ENCODE peak calls at places on chromosomes 7 and 10, in ten cellular contexts. W, Q, I, F, U, J, P, G, K and A are unnamed samples. For H3K4me1, the result is how much of the 10 kb centered on the place peaks cover.

GRCh38 chr10:119502214-119502613 is 40.3 kb downstream of the RGS10 start:
- DNase-seq in P (peak), I (no peak), F (no peak), Q (no peak), U (no peak), W (peak), G (no peak), K (no peak), J (peak), A (no peak)

GRCh38 chr10:770975-771374 is 81.5 kb upstream of the DIP2C start:
- DNase-seq in Q (no peak), K (no peak), W (peak), G (no peak), I (no peak), F (no peak), J (no peak), U (no peak), P (no peak), A (peak)

GRCh38 chr10:16297652-16298051 is 139.2 kb upstream of the PTER start:
- DNase-seq in P (no peak), K (peak), F (no peak), J (no peak), U (no peak), W (no peak), I (no peak), Q (no peak), G (no peak), A (no peak)

GRCh38 chr7:3019801-3020200 is 23.9 kb downstream of the CARD11 start:
- DNase-seq in Q (no peak), I (no peak), F (no peak), J (no peak), K (no peak), G (no peak), W (no peak), P (no peak), U (no peak), A (no peak)

GRCh38 chr10:122347162-122347561 is 27.3 kb upstream of the PLEKHA1 start:
- DNase-seq in Q (no peak), K (no peak), J (no peak), U (no peak), F (no peak), I (no peak), W (no peak), P (no peak), G (no peak), A (no peak)

GRCh38 chr7:111045469-111045868 is 45.5 kb upstream of the LRRN3 start:
- DNase-seq in J (no peak), Q (peak), P (no peak), F (no peak), U (peak), W (no peak), G (peak), K (peak), I (no peak), A (no peak)

GRCh38 chr7:118003438-118003837 is 130.2 kb upstream of the CTTNBP2 start:
- DNase-seq in F (no peak), K (no peak), G (no peak), U (no peak), W (no peak), I (no peak), P (no peak), Q (no peak), J (no peak), A (no peak)

GRCh38 chr10:7298495-7298894 is 112.3 kb downstream of the SFMBT2 start:
- DNase-seq in U (no peak), I (no peak), Q (no peak), J (no peak), P (no peak), K (no peak), W (no peak), G (no peak), F (no peak), A (no peak)

GRCh38 chr7:99324966-99325596 is 617 bp upstream of the ARPC1A start:
- DNase-seq in K (peak), W (no peak), I (no peak), J (no peak), Q (no peak), U (no peak), G (no peak), P (peak), F (no peak), A (peak)

GRCh38 chr7:95871078-95871848 is 98.9 kb downstream of the DYNC1I1 start:
- DNase-seq in I (peak), U (no peak), J (no peak), W (no peak), F (peak), K (peak), Q (peak), P (peak), G (peak), A (no peak)

GRCh38 chr10:1057106-1057657 is 997 bp downstream of the WDR37 start:
- DNase-seq in P (no peak), W (no peak), J (no peak), Q (no peak), F (peak), G (no peak), I (no peak), K (peak), U (no peak), A (no peak)

GRCh38 chr7:33108591-33108930 is 643 bp downstream of the RP9 start:
- DNase-seq in U (no peak), G (no peak), K (no peak), F (no peak), I (peak), W (no peak), P (peak), J (no peak), Q (no peak), A (peak)

GRCh38 chr10:52571516-52572182 is 200.9 kb downstream of the MBL2 start:
- DNase-seq in G (no peak), J (no peak), U (no peak), P (no peak), I (no peak), W (no peak), K (no peak), Q (no peak), F (no peak), A (no peak)

GRCh38 chr7:34748244-34749039 is 90.4 kb downstream of the NPSR1 start:
- DNase-seq in F (peak), I (peak), U (peak), K (peak), G (peak), W (peak), J (no peak), P (peak), Q (peak), A (peak)

GRCh38 chr10:79264942-79265341 is 82.3 kb upstream of the PPIF start:
- DNase-seq in I (peak), J (no peak), G (no peak), Q (peak), F (no peak), P (no peak), W (no peak), U (no peak), K (peak), A (no peak)

GRCh38 chr10:99296605-99297004 is 32.6 kb upstream of the CNNM1 start:
- DNase-seq in G (no peak), J (no peak), I (no peak), U (no peak), Q (no peak), K (no peak), F (no peak), P (no peak), W (no peak), A (no peak)

GRCh38 chr7:139915301-139915863 is 86.3 kb downstream of the TBXAS1 start:
- DNase-seq in U (no peak), F (no peak), I (no peak), W (no peak), K (peak), P (no peak), G (no peak), J (no peak), Q (no peak), A (no peak)

GRCh38 chr7:90869335-90869734 is 273.2 kb downstream of the CDK14 start:
- DNase-seq in I (no peak), K (peak), Q (no peak), W (no peak), P (no peak), G (no peak), F (no peak), U (no peak), J (no peak), A (no peak)

GRCh38 chr10:127892743-127893142 is at the start of gene CLRN3:
- DNase-seq in P (peak), I (no peak), K (no peak), G (no peak), Q (no peak), U (no peak), J (no peak), W (no peak), F (no peak), A (peak)

GRCh38 chr10:36766921-36767320 is 358.5 kb upstream of the ANKRD30A start:
- DNase-seq in K (no peak), J (no peak), I (no peak), F (no peak), W (no peak), U (no peak), P (no peak), G (no peak), Q (no peak), A (no peak)

GRCh38 chr7:77827999-77828398 is 29.4 kb downstream of the PHTF2 start:
- DNase-seq in I (no peak), Q (no peak), U (no peak), P (no peak), F (no peak), K (no peak), W (no peak), J (no peak), G (no peak), A (no peak)

GRCh38 chr10:102621418-102622325 is 22.6 kb upstream of the TRIM8 start:
- DNase-seq in I (no peak), F (peak), W (no peak), G (no peak), Q (no peak), J (no peak), K (peak), U (peak), P (no peak), A (no peak)

GRCh38 chr10:17510242-17510908 is 56.0 kb upstream of the ST8SIA6 start:
- DNase-seq in Q (no peak), K (no peak), P (no peak), W (no peak), F (no peak), I (no peak), U (no peak), J (no peak), G (no peak), A (no peak)

GRCh38 chr7:152399344-152399743 is 36.5 kb downstream of the KMT2C start:
- DNase-seq in U (no peak), P (no peak), F (no peak), I (no peak), K (no peak), J (no peak), G (no peak), W (no peak), Q (no peak), A (no peak)

GRCh38 chr7:83457022-83457892 is 191.7 kb downstream of the SEMA3E start:
- DNase-seq in Q (no peak), G (peak), J (no peak), U (no peak), P (no peak), F (no peak), W (no peak), I (no peak), K (peak), A (no peak)

GRCh38 chr10:47335906-47336305 is 12.3 kb upstream of the RBP3 start:
- DNase-seq in F (no peak), W (peak), J (no peak), U (no peak), P (no peak), K (no peak), Q (no peak), G (no peak), I (no peak), A (no peak)

GRCh38 chr10:132650611-132651250 is 113.1 kb downstream of the INPP5A start:
- DNase-seq in F (no peak), U (no peak), P (no peak), I (no peak), G (no peak), K (no peak), Q (no peak), W (no peak), J (no peak), A (no peak)

GRCh38 chr7:2813350-2814185 is 30.5 kb downstream of the GNA12 start:
- DNase-seq in F (peak), K (no peak), G (no peak), U (no peak), W (peak), P (no peak), Q (no peak), I (no peak), J (peak), A (no peak)

GRCh38 chr10:62454696-62455451 is 80.7 kb downstream of the ZNF365 start:
- DNase-seq in Q (no peak), G (peak), I (peak), F (peak), W (no peak), U (peak), J (no peak), P (peak), K (peak), A (no peak)

GRCh38 chr7:105003275-105003674 is 10.7 kb upstream of the KMT2E start:
- DNase-seq in G (peak), F (peak), K (peak), I (peak), U (peak), J (peak), W (no peak), Q (peak), P (peak), A (no peak)

GRCh38 chr7:14761506-14762296 is 140.8 kb downstream of the DGKB start:
- DNase-seq in J (no peak), G (peak), I (no peak), U (peak), W (no peak), Q (peak), F (no peak), P (peak), K (peak), A (no peak)

GRCh38 chr7:38163671-38164070 is 14.4 kb upstream of the STARD3NL start:
- DNase-seq in K (no peak), P (no peak), Q (no peak), I (no peak), U (no peak), J (no peak), W (no peak), G (no peak), F (no peak), A (no peak)

GRCh38 chr7:46153951-46154787 is 233.1 kb upstream of the IGFBP3 start:
- DNase-seq in G (no peak), I (peak), J (no peak), F (no peak), W (no peak), K (peak), P (no peak), U (no peak), Q (no peak), A (no peak)

GRCh38 chr7:110522751-110523200 is 568.2 kb upstream of the LRRN3 start:
- DNase-seq in I (peak), K (peak), J (no peak), U (no peak), P (peak), F (peak), W (no peak), G (no peak), Q (no peak), A (peak)

DNA sequence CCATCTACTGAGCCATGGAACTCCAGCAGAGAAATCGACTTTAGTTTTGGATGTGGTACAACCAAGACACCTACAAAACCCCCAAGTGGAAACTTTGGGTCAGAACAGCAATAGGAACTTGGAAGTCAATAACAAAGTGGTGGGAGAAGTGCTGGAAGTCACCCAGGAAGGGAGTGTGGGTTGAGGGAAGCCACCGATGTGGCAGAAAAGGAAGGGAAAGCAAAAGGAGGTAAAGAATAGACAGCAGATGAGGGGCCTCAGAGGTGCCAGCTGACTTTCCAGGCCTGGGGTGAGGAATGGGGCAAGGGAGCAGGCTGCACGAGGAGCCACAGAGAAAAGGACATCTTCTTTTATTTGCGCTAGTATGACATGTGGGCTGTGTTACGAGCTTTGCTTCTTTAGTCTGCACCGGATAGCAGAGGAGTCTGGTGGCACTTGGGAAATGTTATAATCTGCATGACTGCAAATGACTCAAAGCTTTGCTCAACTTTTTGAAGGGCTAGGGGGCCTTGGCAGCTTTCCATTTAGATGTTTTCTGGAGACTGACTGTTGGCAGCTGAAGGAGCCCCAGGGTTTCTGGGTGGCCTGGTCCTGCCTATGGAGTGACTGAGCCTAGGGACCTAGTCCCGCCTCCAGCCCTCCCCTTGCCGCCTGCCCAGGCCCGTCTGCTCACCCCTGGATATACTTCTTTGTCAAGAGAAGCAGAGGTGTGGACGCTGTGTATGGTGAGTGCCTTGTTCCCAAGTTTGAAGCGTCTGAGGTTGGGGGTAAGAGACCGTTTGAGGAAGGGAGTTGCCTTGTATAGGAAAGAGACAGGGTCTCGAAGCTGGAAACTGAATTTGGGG is 5.0 kb downstream of the PRXL2A start:
- DNase-seq in P (peak), K (no peak), U (peak), G (peak), W (no peak), I (peak), Q (peak), F (peak), J (no peak), A (no peak)
- H3K4me1 ChIP-seq in P (half or more), K (under half), U (under half), G (half or more), W (under half), I (under half), Q (half or more), F (half or more), J (under half), A (under half)

GRCh38 chr7:149685455-149685854 is 87.9 kb downstream of the ZNF467 start:
- DNase-seq in P (no peak), J (no peak), K (peak), U (no peak), Q (no peak), F (no peak), W (no peak), I (no peak), G (peak), A (no peak)
- H3K4me1 ChIP-seq in P (under half), J (under half), K (half or more), U (under half), Q (under half), F (under half), W (under half), I (under half), G (under half), A (under half)

GRCh38 chr7:22442187-22442886 is 57.7 kb downstream of the STEAP1B start:
- DNase-seq in U (no peak), I (no peak), J (no peak), F (no peak), P (peak), W (no peak), Q (peak), G (no peak), K (no peak), A (no peak)

GRCh38 chr7:22444181-22444966 is 55.6 kb downstream of the STEAP1B start:
- DNase-seq in K (no peak), I (peak), J (no peak), Q (peak), P (peak), U (peak), W (peak), F (no peak), G (peak), A (peak)

GRCh38 chr7:22443370-22444180 is 56.4 kb downstream of the STEAP1B start:
- DNase-seq in W (no peak), Q (no peak), K (peak), U (no peak), J (no peak), P (peak), G (no peak), F (no peak), I (peak), A (peak)

GRCh38 chr7:22441157-22441556 is 58.8 kb downstream of the STEAP1B start:
- DNase-seq in Q (no peak), U (no peak), I (no peak), J (no peak), W (no peak), P (no peak), K (no peak), G (no peak), F (no peak), A (no peak)

GRCh38 chr7:22442887-22443369 is 57.1 kb downstream of the STEAP1B start:
- DNase-seq in G (no peak), J (no peak), F (no peak), K (no peak), P (peak), I (no peak), Q (no peak), U (no peak), W (no peak), A (no peak)
- H3K4me1 ChIP-seq in G (under half), J (under half), F (under half), K (under half), P (under half), I (under half), Q (under half), U (under half), W (under half), A (under half)

GRCh38 chr10:24242562-24242961 is 33.6 kb downstream of the KIAA1217 start:
- DNase-seq in G (no peak), I (no peak), U (no peak), F (no peak), W (no peak), J (no peak), Q (no peak), K (no peak), P (no peak), A (no peak)
- H3K4me1 ChIP-seq in G (under half), I (under half), U (under half), F (under half), W (under half), J (under half), Q (under half), K (under half), P (under half), A (under half)

DNA sequence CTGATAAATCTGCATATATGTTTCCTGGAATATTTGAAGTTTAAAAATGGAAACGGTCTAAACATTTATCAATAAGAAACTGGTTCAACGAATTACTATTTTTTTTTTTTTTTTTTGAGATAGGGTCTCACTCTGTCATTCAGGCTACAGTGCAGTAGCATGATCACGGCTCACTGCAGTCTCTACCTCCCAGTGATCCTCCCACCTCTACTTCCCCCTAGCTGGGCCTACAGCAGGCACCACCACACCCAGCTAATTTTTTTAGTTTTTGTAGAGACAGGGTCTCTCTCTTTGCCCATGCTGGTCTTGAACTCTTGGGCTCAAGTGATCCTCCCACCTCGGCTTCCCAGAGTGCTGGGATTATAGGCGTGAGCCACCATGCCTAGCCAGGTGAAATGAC is 68.3 kb downstream of the UBE2H start:
- DNase-seq in G (no peak), F (no peak), Q (no peak), J (no peak), P (no peak), I (no peak), U (no peak), K (no peak), W (no peak), A (no peak)
- H3K4me1 ChIP-seq in G (under half), F (under half), Q (under half), J (under half), P (under half), I (under half), U (under half), K (under half), W (under half), A (under half)

DNA sequence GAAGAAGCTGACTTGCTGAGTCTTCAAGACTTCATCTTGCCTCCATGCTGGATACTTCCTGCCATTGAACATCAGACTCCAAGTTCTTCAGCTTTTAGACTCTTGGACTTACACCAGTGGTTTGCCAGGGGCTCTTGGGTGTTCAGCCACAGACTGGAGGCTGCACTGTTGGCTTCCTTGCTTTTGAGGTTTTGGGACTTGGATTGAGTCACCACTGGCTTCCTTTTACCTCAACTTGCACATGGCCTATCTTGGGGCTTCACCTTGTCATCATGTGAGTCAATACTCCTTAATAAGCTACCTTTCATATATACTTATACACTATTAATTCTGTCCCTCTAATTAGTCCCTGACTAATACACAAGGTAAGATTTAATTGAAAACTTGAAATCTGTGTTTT is 361.7 kb upstream of the SEMA3C start:
- DNase-seq in K (peak), P (no peak), Q (no peak), G (no peak), I (no peak), F (no peak), U (no peak), J (no peak), W (no peak), A (no peak)
- H3K4me1 ChIP-seq in K (under half), P (under half), Q (under half), G (under half), I (under half), F (under half), U (under half), J (under half), W (under half), A (under half)

GRCh38 chr7:22331704-22332103 is 25.2 kb downstream of the RAPGEF5 start:
- DNase-seq in P (no peak), W (no peak), Q (no peak), K (peak), G (peak), J (no peak), F (no peak), I (no peak), U (no peak), A (no peak)
- H3K4me1 ChIP-seq in P (under half), W (under half), Q (under half), K (under half), G (under half), J (under half), F (under half), I (under half), U (under half), A (under half)